ENCODE peak calls at places on chromosomes 12 and 14, in eight cellular contexts. S is AG04450, M is A549, J is BJ, T is transverse colon, X is AG04449, L is left ventricle myocardium inferior, D is HCT116. I is an unnamed sample.

GRCh38 chr12:115464673-115465060 is 780.7 kb upstream of the TBX3 start:
- DNase-seq in S (no peak), M (no peak), J (no peak), T (no peak), X (no peak), L (no peak), D (no peak), I (no peak)

GRCh38 chr12:40959041-40959440 is 229.1 kb upstream of the PDZRN4 start:
- DNase-seq in S (peak), M (no peak), J (peak), T (no peak), X (no peak), L (no peak), D (no peak), I (no peak)

GRCh38 chr14:89336338-89336737 is 80.7 kb downstream of the FOXN3 start:
- DNase-seq in S (no peak), M (peak), J (no peak), T (no peak), X (no peak), L (no peak), D (no peak), I (no peak)

GRCh38 chr12:29104495-29104894 is 44.6 kb upstream of the FAR2 start:
- DNase-seq in S (no peak), M (no peak), J (no peak), T (no peak), X (no peak), L (no peak), D (no peak), I (no peak)

GRCh38 chr12:124317400-124317799 is 22.5 kb downstream of the RFLNA start:
- DNase-seq in S (no peak), M (no peak), J (no peak), T (no peak), X (no peak), L (no peak), D (no peak), I (no peak)

GRCh38 chr14:38290601-38291190 is 34.8 kb upstream of the CLEC14A start:
- DNase-seq in S (peak), M (no peak), J (peak), T (no peak), X (peak), L (no peak), D (no peak), I (peak)

GRCh38 chr14:103014466-103015319 is 42.7 kb downstream of the CDC42BPB start:
- DNase-seq in S (no peak), M (no peak), J (no peak), T (no peak), X (no peak), L (no peak), D (no peak), I (no peak)

GRCh38 chr14:22910916-22911315 is 8.0 kb downstream of the RBM23 start:
- DNase-seq in S (no peak), M (no peak), J (no peak), T (no peak), X (no peak), L (no peak), D (no peak), I (no peak)

GRCh38 chr12:34402899-34403705 is 380.8 kb downstream of the ALG10 start:
- DNase-seq in S (no peak), M (no peak), J (no peak), T (peak), X (no peak), L (peak), D (no peak), I (no peak)

GRCh38 chr14:22380511-22381455 is 208.2 kb downstream of the DAD1 start:
- DNase-seq in S (no peak), M (no peak), J (no peak), T (no peak), X (no peak), L (no peak), D (no peak), I (no peak)

GRCh38 chr14:74362361-74362915 is 14.2 kb downstream of the VRTN start:
- DNase-seq in S (peak), M (peak), J (peak), T (peak), X (peak), L (peak), D (peak), I (peak)

GRCh38 chr12:102874819-102875218 is 42.2 kb downstream of the PAH start:
- DNase-seq in S (no peak), M (no peak), J (no peak), T (no peak), X (no peak), L (no peak), D (no peak), I (no peak)

GRCh38 chr12:2691001-2691339 is 103.8 kb upstream of the FKBP4 start:
- DNase-seq in S (no peak), M (peak), J (no peak), T (peak), X (no peak), L (no peak), D (no peak), I (no peak)

GRCh38 chr12:94769040-94769420 is 118.7 kb upstream of the TMCC3 start:
- DNase-seq in S (no peak), M (no peak), J (no peak), T (peak), X (no peak), L (no peak), D (no peak), I (no peak)

GRCh38 chr12:121812320-121812871 is 8.6 kb downstream of the SETD1B start:
- DNase-seq in S (no peak), M (peak), J (no peak), T (peak), X (no peak), L (peak), D (no peak), I (no peak)

GRCh38 chr12:68435816-68436215 is 103.7 kb upstream of the MDM1 start:
- DNase-seq in S (peak), M (peak), J (no peak), T (no peak), X (no peak), L (no peak), D (no peak), I (no peak)

GRCh38 chr12:51971679-51972423 is 20.4 kb downstream of the ACVR1B start:
- DNase-seq in S (no peak), M (no peak), J (no peak), T (no peak), X (no peak), L (no peak), D (no peak), I (no peak)
- H3K4me3 ChIP-seq in S (no peak), M (peak), J (no peak), T (no peak), X (no peak), L (no peak), D (no peak), I (no peak)

GRCh38 chr12:54472494-54473262 is 724 bp downstream of the GTSF1 start:
- DNase-seq in S (no peak), M (no peak), J (no peak), T (no peak), X (no peak), L (no peak), D (no peak), I (no peak)
- H3K4me3 ChIP-seq in S (no peak), M (no peak), J (no peak), T (no peak), X (no peak), L (no peak), D (peak), I (no peak)

GRCh38 chr12:57091633-57092528 is 3.0 kb downstream of the NAB2 start:
- DNase-seq in S (no peak), M (no peak), J (no peak), T (no peak), X (no peak), L (no peak), D (no peak), I (no peak)
- H3K4me3 ChIP-seq in S (peak), M (no peak), J (peak), T (no peak), X (peak), L (peak), D (no peak), I (peak)

GRCh38 chr12:4164591-4165558 is 108.7 kb upstream of the CCND2 start:
- DNase-seq in S (peak), M (no peak), J (no peak), T (peak), X (peak), L (peak), D (no peak), I (no peak)
- H3K4me3 ChIP-seq in S (peak), M (peak), J (peak), T (peak), X (peak), L (peak), D (no peak), I (peak)

GRCh38 chr12:112905451-112906089 is 1.2 kb upstream of the OAS1 start:
- DNase-seq in S (no peak), M (no peak), J (no peak), T (no peak), X (no peak), L (no peak), D (no peak), I (no peak)

GRCh38 chr12:112909693-112910092 is 2.9 kb downstream of the OAS1 start:
- DNase-seq in S (no peak), M (no peak), J (no peak), T (no peak), X (no peak), L (no peak), D (no peak), I (no peak)

GRCh38 chr12:112906712-112907414 is at the start of gene OAS1:
- DNase-seq in S (no peak), M (peak), J (no peak), T (peak), X (no peak), L (no peak), D (no peak), I (peak)

GRCh38 chr12:112907415-112908157 is 824 bp downstream of the OAS1 start:
- DNase-seq in S (no peak), M (no peak), J (no peak), T (peak), X (no peak), L (no peak), D (no peak), I (no peak)

GRCh38 chr12:112908548-112908947 is 1.8 kb downstream of the OAS1 start:
- DNase-seq in S (no peak), M (no peak), J (no peak), T (no peak), X (no peak), L (no peak), D (no peak), I (no peak)
- H3K4me3 ChIP-seq in S (no peak), M (no peak), J (no peak), T (peak), X (no peak), L (peak), D (no peak), I (no peak)

DNA sequence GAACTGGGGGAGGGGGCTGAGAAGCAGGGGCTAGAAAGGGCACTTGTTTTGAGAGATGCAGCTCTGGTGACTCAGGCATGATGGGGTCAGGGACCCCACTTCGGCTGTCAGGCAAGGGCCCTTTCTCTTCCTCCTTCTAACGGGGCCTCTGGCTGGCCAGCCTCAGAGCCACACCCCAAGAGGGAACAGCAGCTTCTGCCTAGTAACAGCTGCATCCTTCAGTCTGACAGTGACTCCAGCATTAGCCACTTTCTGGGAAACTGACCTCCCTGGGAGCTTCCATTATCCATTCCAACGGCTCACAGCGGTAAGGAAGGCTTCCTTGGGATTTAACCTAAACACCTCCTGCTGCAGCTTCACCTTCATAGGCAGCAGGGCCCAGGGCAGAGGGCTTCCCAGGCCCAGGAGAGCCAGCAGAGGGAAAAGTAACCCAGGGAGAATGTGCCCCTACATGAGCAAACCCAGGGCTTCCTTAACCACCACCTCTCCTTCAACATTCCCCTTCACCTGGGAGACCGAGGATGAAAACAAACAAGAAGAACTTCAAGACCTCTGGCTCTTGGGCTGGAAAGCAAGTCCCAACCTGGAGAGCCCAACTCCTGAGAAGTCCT is 2.7 kb downstream of the NCKAP5L start:
- DNase-seq in S (no peak), M (no peak), J (no peak), T (no peak), X (no peak), L (peak), D (no peak), I (no peak)
- H3K4me3 ChIP-seq in S (peak), M (no peak), J (no peak), T (no peak), X (peak), L (peak), D (no peak), I (peak)

I was measured in HFF-Myc.